ENCODE peak calls at places on chromosomes 7 and 10, in four cellular contexts. One of them, this sample, is unnamed.

GRCh38 chr10:98610855-98611254 is 164.1 kb upstream of the HPS1 start:
- DNase-seq in HepG2: no peak
- DNase-seq in H1: no peak
- DNase-seq in K562: no peak
- DNase-seq in this sample: no peak

GRCh38 chr7:139490130-139490529 is 6.7 kb upstream of the KLRG2 start:
- DNase-seq in HepG2: no peak
- DNase-seq in H1: no peak
- DNase-seq in K562: no peak
- DNase-seq in this sample: no peak

GRCh38 chr7:131556055-131556911 is at the start of gene PODXL:
- DNase-seq in HepG2: no peak
- DNase-seq in H1: peak; percentile 83
- DNase-seq in K562: peak; percentile 81
- DNase-seq in this sample: peak; percentile 57

GRCh38 chr7:112067609-112068540 is 138.3 kb downstream of the DOCK4 start:
- DNase-seq in HepG2: no peak
- DNase-seq in H1: no peak
- DNase-seq in K562: no peak
- DNase-seq in this sample: peak; percentile 36

GRCh38 chr7:8161398-8161828 is 100.6 kb downstream of the ICA1 start:
- DNase-seq in HepG2: no peak
- DNase-seq in H1: no peak
- DNase-seq in K562: peak; percentile 41
- DNase-seq in this sample: no peak

GRCh38 chr10:126187399-126187798 is 200.9 kb downstream of the ADAM12 start:
- DNase-seq in HepG2: no peak
- DNase-seq in H1: no peak
- DNase-seq in K562: no peak
- DNase-seq in this sample: no peak

GRCh38 chr7:42493436-42494198 is 256.6 kb upstream of the GLI3 start:
- DNase-seq in HepG2: no peak
- DNase-seq in H1: peak; percentile 70
- DNase-seq in K562: peak; percentile 45
- DNase-seq in this sample: no peak

GRCh38 chr7:142804715-142805114 is 33.9 kb downstream of the PRSS2 start:
- DNase-seq in HepG2: no peak
- DNase-seq in H1: no peak
- DNase-seq in K562: peak; percentile 61
- DNase-seq in this sample: no peak

GRCh38 chr10:118734477-118734876 is 20.3 kb downstream of the CACUL1 start:
- DNase-seq in HepG2: no peak
- DNase-seq in H1: no peak
- DNase-seq in K562: no peak
- DNase-seq in this sample: no peak

GRCh38 chr7:18019562-18019961 is 8.1 kb downstream of the PRPS1L1 start:
- DNase-seq in HepG2: no peak
- DNase-seq in H1: no peak
- DNase-seq in K562: no peak
- DNase-seq in this sample: peak; percentile 11

GRCh38 chr10:101840741-101841453 is 2.7 kb downstream of the KCNIP2 start:
- DNase-seq in HepG2: peak; percentile 62
- DNase-seq in H1: peak; percentile 96
- DNase-seq in K562: peak; percentile 85
- DNase-seq in this sample: peak; percentile 83

GRCh38 chr10:85317827-85318226 is 989.4 kb downstream of the CCSER2 start:
- DNase-seq in HepG2: no peak
- DNase-seq in H1: no peak
- DNase-seq in K562: peak; percentile 2
- DNase-seq in this sample: no peak

GRCh38 chr10:110495731-110496552 is 1.8 kb upstream of the DUSP5 start:
- DNase-seq in HepG2: no peak
- DNase-seq in H1: peak; percentile 57
- DNase-seq in K562: peak; percentile 36
- DNase-seq in this sample: peak; percentile 85

GRCh38 chr10:92913973-92914372 is 65.7 kb downstream of the EXOC6 start:
- DNase-seq in HepG2: no peak
- DNase-seq in H1: no peak
- DNase-seq in K562: no peak
- DNase-seq in this sample: no peak

GRCh38 chr10:79507436-79508167 is 4.7 kb upstream of the EIF5AL1 start:
- DNase-seq in HepG2: no peak
- DNase-seq in H1: no peak
- DNase-seq in K562: no peak
- DNase-seq in this sample: no peak

GRCh38 chr7:25945608-25946007 is 206.4 kb upstream of the NFE2L3 start:
- DNase-seq in HepG2: no peak
- DNase-seq in H1: no peak
- DNase-seq in K562: no peak
- DNase-seq in this sample: no peak

GRCh38 chr10:105700327-105700726 is 1059.2 kb downstream of the SORCS3 start:
- DNase-seq in HepG2: no peak
- DNase-seq in H1: no peak
- DNase-seq in K562: no peak
- DNase-seq in this sample: no peak

GRCh38 chr7:1248077-1248458 is 15.4 kb downstream of the UNCX start:
- DNase-seq in HepG2: no peak
- DNase-seq in H1: no peak
- DNase-seq in K562: no peak
- DNase-seq in this sample: no peak

GRCh38 chr10:34280599-34281374 is 534.3 kb downstream of the PARD3 start:
- DNase-seq in HepG2: peak; percentile 29
- DNase-seq in H1: no peak
- DNase-seq in K562: peak; percentile 21
- DNase-seq in this sample: peak; percentile 35

GRCh38 chr7:157427811-157428553 is 91.2 kb downstream of the DNAJB6 start:
- DNase-seq in HepG2: no peak
- DNase-seq in H1: peak; percentile 46
- DNase-seq in K562: no peak
- DNase-seq in this sample: no peak

GRCh38 chr7:151940048-151940845 is 16.0 kb upstream of the GALNTL5 start:
- DNase-seq in HepG2: no peak
- DNase-seq in H1: no peak
- DNase-seq in K562: no peak
- DNase-seq in this sample: no peak

GRCh38 chr7:44534501-44534900 is 6.6 kb downstream of the NPC1L1 start:
- DNase-seq in HepG2: peak; percentile 54
- DNase-seq in H1: peak; percentile 85
- DNase-seq in K562: peak; percentile 80
- DNase-seq in this sample: peak; percentile 56

GRCh38 chr10:79402951-79403350 is 42.5 kb downstream of the ZCCHC24 start:
- DNase-seq in HepG2: no peak
- DNase-seq in H1: no peak
- DNase-seq in K562: no peak
- DNase-seq in this sample: no peak

GRCh38 chr10:70198696-70199466 is 28.6 kb upstream of the SAR1A start:
- DNase-seq in HepG2: no peak
- DNase-seq in H1: no peak
- DNase-seq in K562: no peak
- DNase-seq in this sample: no peak

GRCh38 chr7:106367018-106367420 is 82.2 kb upstream of the NAMPT start:
- DNase-seq in HepG2: peak; percentile 20
- DNase-seq in H1: no peak
- DNase-seq in K562: peak; percentile 77
- DNase-seq in this sample: no peak
- H3K27ac ChIP-seq in HepG2: no peak overlapping the region
- H3K27ac ChIP-seq in H1: no peak overlapping the region
- H3K27ac ChIP-seq in K562: no peak overlapping the region
- H3K27ac ChIP-seq in this sample: no peak overlapping the region

DNA sequence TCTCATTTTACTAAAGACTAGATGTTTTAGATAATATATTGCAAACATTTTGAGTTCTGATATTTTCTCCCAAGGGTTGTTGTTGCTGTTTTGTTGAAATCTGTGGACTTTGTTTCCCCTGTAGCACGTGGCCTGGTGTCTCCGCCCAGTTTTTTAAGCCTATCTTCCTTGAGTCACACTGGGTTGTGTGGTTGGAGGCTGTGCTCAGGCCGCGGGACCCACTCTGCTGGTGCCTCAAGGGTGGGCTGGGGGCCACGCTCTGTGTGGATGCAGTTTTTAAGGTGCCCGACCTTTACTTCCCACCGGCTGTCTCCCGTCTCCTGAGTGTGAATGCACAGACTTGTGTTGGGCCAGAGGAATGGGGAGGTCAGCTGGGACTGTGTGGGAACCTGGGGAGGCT is 4.2 kb upstream of the PRAP1 start:
- DNase-seq in HepG2: no peak
- DNase-seq in H1: no peak
- DNase-seq in K562: no peak
- DNase-seq in this sample: no peak
- TF ChIP-seq CHD2 in HepG2: no peak
- TF ChIP-seq CHD2 in H1: no peak
- TF ChIP-seq CHD2 in K562: no peak
- TF ChIP-seq CHD2 in this sample: no peak

GRCh38 chr10:121956111-121957061 is 18.6 kb downstream of the NSMCE4A start:
- DNase-seq in HepG2: no peak
- DNase-seq in H1: no peak
- DNase-seq in K562: no peak
- DNase-seq in this sample: no peak
- TF ChIP-seq JUN in HepG2: no peak
- TF ChIP-seq JUN in H1: no peak
- TF ChIP-seq JUN in K562: no peak
- TF ChIP-seq JUN in this sample: no peak

DNA sequence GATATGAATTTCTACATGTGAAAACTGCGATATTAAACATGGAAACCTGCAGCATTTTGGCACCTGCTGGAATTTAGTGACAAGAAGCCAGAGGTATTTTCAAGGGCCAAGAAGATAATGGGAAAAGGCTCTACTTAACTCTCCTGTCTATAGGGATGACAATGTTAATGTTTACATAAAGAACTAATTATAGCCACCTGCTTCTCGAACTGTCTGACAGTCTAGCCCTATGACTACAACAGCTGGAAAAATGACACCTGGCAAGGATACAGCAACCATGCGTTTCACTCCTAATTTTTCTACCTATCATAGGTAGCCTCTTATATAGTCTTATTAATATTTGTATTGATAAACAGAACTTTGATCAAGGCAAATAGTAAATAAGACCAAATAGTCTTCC is 49.6 kb downstream of the MAGI2 start:
- DNase-seq in HepG2: no peak
- DNase-seq in H1: no peak
- DNase-seq in K562: no peak
- DNase-seq in this sample: no peak
- H3K27ac ChIP-seq in HepG2: no peak overlapping the region
- H3K27ac ChIP-seq in H1: no peak overlapping the region
- H3K27ac ChIP-seq in K562: no peak overlapping the region
- H3K27ac ChIP-seq in this sample: no peak overlapping the region

GRCh38 chr10:1170867-1171180 is 114.6 kb downstream of the WDR37 start:
- DNase-seq in HepG2: no peak
- DNase-seq in H1: no peak
- DNase-seq in K562: no peak
- DNase-seq in this sample: no peak
- TF ChIP-seq CHD2 in HepG2: no peak
- TF ChIP-seq CHD2 in H1: no peak
- TF ChIP-seq CHD2 in K562: no peak
- TF ChIP-seq CHD2 in this sample: no peak

GRCh38 chr7:16740996-16741395 is 12.6 kb upstream of the TSPAN13 start:
- DNase-seq in HepG2: no peak
- DNase-seq in H1: no peak
- DNase-seq in K562: no peak
- DNase-seq in this sample: no peak

GRCh38 chr7:16740623-16740953 is 13.0 kb upstream of the TSPAN13 start:
- DNase-seq in HepG2: no peak
- DNase-seq in H1: no peak
- DNase-seq in K562: no peak
- DNase-seq in this sample: no peak

GRCh38 chr7:16738014-16738688 is 15.4 kb upstream of the TSPAN13 start:
- DNase-seq in HepG2: no peak
- DNase-seq in H1: no peak
- DNase-seq in K562: no peak
- DNase-seq in this sample: no peak

GRCh38 chr7:16741676-16742075 is 11.9 kb upstream of the TSPAN13 start:
- DNase-seq in HepG2: no peak
- DNase-seq in H1: no peak
- DNase-seq in K562: no peak
- DNase-seq in this sample: no peak

GRCh38 chr7:16739863-16740622 is 13.5 kb upstream of the TSPAN13 start:
- DNase-seq in HepG2: no peak
- DNase-seq in H1: no peak
- DNase-seq in K562: peak; percentile 94
- DNase-seq in this sample: peak; percentile 69
- TF ChIP-seq JUN in HepG2: no peak
- TF ChIP-seq JUN in H1: no peak
- TF ChIP-seq JUN in K562: no peak
- TF ChIP-seq JUN in this sample: peak; percentile 39

DNA sequence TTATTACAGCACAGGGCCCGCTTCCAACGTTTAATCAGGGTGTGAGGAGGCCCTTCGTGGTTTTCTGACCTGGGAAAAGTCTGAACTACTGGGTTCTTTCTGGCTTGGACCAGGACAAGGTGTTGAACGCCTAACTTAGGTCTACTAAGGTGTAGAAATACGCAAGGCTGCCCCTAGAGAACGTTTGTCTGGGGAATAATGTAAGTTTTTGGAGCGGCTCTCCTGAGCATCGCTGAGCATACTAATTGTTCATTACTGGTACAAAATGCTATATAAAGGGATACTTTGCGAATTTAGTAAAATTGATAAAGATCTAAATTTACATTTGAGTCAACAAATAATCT is 32.4 kb upstream of the TOMM7 start:
- DNase-seq in HepG2: no peak
- DNase-seq in H1: no peak
- DNase-seq in K562: no peak
- DNase-seq in this sample: no peak
- H3K27ac ChIP-seq in HepG2: peak overlapping the region; percentile 69
- H3K27ac ChIP-seq in H1: peak overlapping the region; percentile 88
- H3K27ac ChIP-seq in K562: peak overlapping the region; percentile 90
- H3K27ac ChIP-seq in this sample: peak overlapping the region; percentile 96